ENCODE peak calls at places on chromosomes 12 and 14, in seven cellular contexts. One of them, this sample, is unnamed.

GRCh38 chr14:103243764-103244737 is 90.0 kb upstream of the EIF5 start:
- DNase-seq in ureter: no peak
- DNase-seq in amniotic stem cell: no peak
- DNase-seq in right cardiac atrium: no peak
- DNase-seq in T-helper 9 cell: no peak
- DNase-seq in HEK293T: no peak
- DNase-seq in suprapubic skin: no peak
- DNase-seq in this sample: no peak

GRCh38 chr12:100123316-100124095 is 19.2 kb downstream of the BLTP3B start:
- DNase-seq in HEK293T: no peak
- DNase-seq in ureter: no peak
- DNase-seq in suprapubic skin: no peak
- DNase-seq in amniotic stem cell: no peak
- DNase-seq in T-helper 9 cell: no peak
- DNase-seq in right cardiac atrium: no peak
- DNase-seq in this sample: no peak

GRCh38 chr12:49017764-49018281 is 753 bp downstream of the PRKAG1 start:
- DNase-seq in ureter: no peak
- DNase-seq in right cardiac atrium: no peak
- DNase-seq in suprapubic skin: no peak
- DNase-seq in HEK293T: no peak
- DNase-seq in amniotic stem cell: no peak
- DNase-seq in T-helper 9 cell: no peak
- DNase-seq in this sample: no peak

GRCh38 chr14:77141592-77142288 is at the start of gene ZDHHC22:
- DNase-seq in ureter: no peak
- DNase-seq in HEK293T: peak; percentile 49
- DNase-seq in T-helper 9 cell: no peak
- DNase-seq in suprapubic skin: no peak
- DNase-seq in amniotic stem cell: no peak
- DNase-seq in right cardiac atrium: no peak
- DNase-seq in this sample: no peak

GRCh38 chr14:101050901-101051490 is 147.5 kb upstream of the RTL1 start:
- DNase-seq in suprapubic skin: no peak
- DNase-seq in right cardiac atrium: no peak
- DNase-seq in amniotic stem cell: no peak
- DNase-seq in HEK293T: no peak
- DNase-seq in ureter: no peak
- DNase-seq in T-helper 9 cell: no peak
- DNase-seq in this sample: no peak

GRCh38 chr14:33229269-33229924 is 290.7 kb downstream of the NPAS3 start:
- DNase-seq in right cardiac atrium: no peak
- DNase-seq in amniotic stem cell: no peak
- DNase-seq in HEK293T: no peak
- DNase-seq in suprapubic skin: no peak
- DNase-seq in T-helper 9 cell: no peak
- DNase-seq in ureter: no peak
- DNase-seq in this sample: no peak

GRCh38 chr14:68268719-68269118 is 449.1 kb downstream of the RAD51B start:
- DNase-seq in HEK293T: no peak
- DNase-seq in ureter: no peak
- DNase-seq in amniotic stem cell: no peak
- DNase-seq in right cardiac atrium: no peak
- DNase-seq in T-helper 9 cell: no peak
- DNase-seq in suprapubic skin: no peak
- DNase-seq in this sample: no peak

GRCh38 chr12:119512772-119513497 is 80.6 kb upstream of the TMEM233 start:
- DNase-seq in amniotic stem cell: no peak
- DNase-seq in HEK293T: peak; percentile 19
- DNase-seq in right cardiac atrium: no peak
- DNase-seq in T-helper 9 cell: no peak
- DNase-seq in suprapubic skin: no peak
- DNase-seq in ureter: no peak
- DNase-seq in this sample: no peak

GRCh38 chr14:96917442-96917963 is 120.3 kb downstream of the VRK1 start:
- DNase-seq in amniotic stem cell: no peak
- DNase-seq in suprapubic skin: no peak
- DNase-seq in right cardiac atrium: no peak
- DNase-seq in ureter: no peak
- DNase-seq in HEK293T: no peak
- DNase-seq in T-helper 9 cell: no peak
- DNase-seq in this sample: no peak

GRCh38 chr12:101782544-101782855 is 43.2 kb upstream of the SYCP3 start:
- DNase-seq in right cardiac atrium: no peak
- DNase-seq in T-helper 9 cell: no peak
- DNase-seq in amniotic stem cell: no peak
- DNase-seq in ureter: no peak
- DNase-seq in suprapubic skin: no peak
- DNase-seq in HEK293T: no peak
- DNase-seq in this sample: no peak

GRCh38 chr12:73935817-73936216 is 601.8 kb upstream of the ATXN7L3B start:
- DNase-seq in ureter: no peak
- DNase-seq in amniotic stem cell: no peak
- DNase-seq in HEK293T: peak; percentile 10
- DNase-seq in suprapubic skin: no peak
- DNase-seq in T-helper 9 cell: no peak
- DNase-seq in right cardiac atrium: no peak
- DNase-seq in this sample: no peak

GRCh38 chr14:36070056-36071043 is 106.2 kb downstream of the PTCSC3 start:
- DNase-seq in T-helper 9 cell: no peak
- DNase-seq in ureter: peak; percentile 52
- DNase-seq in right cardiac atrium: no peak
- DNase-seq in suprapubic skin: no peak
- DNase-seq in amniotic stem cell: peak; percentile 21
- DNase-seq in HEK293T: peak; percentile 76
- DNase-seq in this sample: peak; percentile 25

GRCh38 chr12:6383572-6384498 is at the start of gene LTBR:
- DNase-seq in ureter: peak; percentile 97
- DNase-seq in right cardiac atrium: peak; percentile 99
- DNase-seq in amniotic stem cell: peak; percentile 89
- DNase-seq in HEK293T: no peak
- DNase-seq in T-helper 9 cell: no peak
- DNase-seq in suprapubic skin: peak; percentile 99
- DNase-seq in this sample: no peak

GRCh38 chr14:71139058-71139946 is 232.0 kb downstream of the PCNX1 start:
- DNase-seq in T-helper 9 cell: peak; percentile 48
- DNase-seq in ureter: peak; percentile 50
- DNase-seq in amniotic stem cell: no peak
- DNase-seq in suprapubic skin: no peak
- DNase-seq in right cardiac atrium: peak; percentile 69
- DNase-seq in HEK293T: peak; percentile 76
- DNase-seq in this sample: peak; percentile 53

GRCh38 chr14:55807059-55807499 is 227.1 kb downstream of the KTN1 start:
- DNase-seq in T-helper 9 cell: peak; percentile 66
- DNase-seq in amniotic stem cell: no peak
- DNase-seq in suprapubic skin: peak; percentile 90
- DNase-seq in ureter: peak; percentile 89
- DNase-seq in right cardiac atrium: peak; percentile 95
- DNase-seq in HEK293T: no peak
- DNase-seq in this sample: peak; percentile 52

GRCh38 chr14:53494587-53494986 is 341.5 kb upstream of the DDHD1 start:
- DNase-seq in amniotic stem cell: no peak
- DNase-seq in T-helper 9 cell: no peak
- DNase-seq in HEK293T: no peak
- DNase-seq in suprapubic skin: no peak
- DNase-seq in ureter: no peak
- DNase-seq in right cardiac atrium: no peak
- DNase-seq in this sample: no peak

GRCh38 chr12:674272-674781 is 11.1 kb upstream of the NINJ2 start:
- DNase-seq in ureter: no peak
- DNase-seq in right cardiac atrium: no peak
- DNase-seq in amniotic stem cell: no peak
- DNase-seq in suprapubic skin: no peak
- DNase-seq in HEK293T: no peak
- DNase-seq in T-helper 9 cell: peak; percentile 44
- DNase-seq in this sample: peak; percentile 83

GRCh38 chr12:58433969-58434368 is 486.3 kb downstream of the LRIG3 start:
- DNase-seq in HEK293T: no peak
- DNase-seq in T-helper 9 cell: no peak
- DNase-seq in suprapubic skin: no peak
- DNase-seq in right cardiac atrium: no peak
- DNase-seq in amniotic stem cell: no peak
- DNase-seq in ureter: no peak
- DNase-seq in this sample: no peak

GRCh38 chr12:30862486-30862885 is 64.1 kb upstream of the TSPAN11 start:
- DNase-seq in T-helper 9 cell: no peak
- DNase-seq in right cardiac atrium: peak; percentile 87
- DNase-seq in suprapubic skin: no peak
- DNase-seq in ureter: no peak
- DNase-seq in amniotic stem cell: no peak
- DNase-seq in HEK293T: no peak
- DNase-seq in this sample: no peak

GRCh38 chr12:23426328-23426727 is 523.1 kb downstream of the SOX5 start:
- DNase-seq in ureter: no peak
- DNase-seq in T-helper 9 cell: no peak
- DNase-seq in right cardiac atrium: no peak
- DNase-seq in suprapubic skin: no peak
- DNase-seq in HEK293T: no peak
- DNase-seq in amniotic stem cell: no peak
- DNase-seq in this sample: no peak

GRCh38 chr12:79691299-79692248 is 810 bp upstream of the PAWR start:
- DNase-seq in HEK293T: no peak
- DNase-seq in suprapubic skin: no peak
- DNase-seq in T-helper 9 cell: no peak
- DNase-seq in amniotic stem cell: peak; percentile 70
- DNase-seq in ureter: no peak
- DNase-seq in right cardiac atrium: no peak
- DNase-seq in this sample: no peak

GRCh38 chr12:122738561-122738960 is 7.9 kb upstream of the HCAR1 start:
- DNase-seq in right cardiac atrium: no peak
- DNase-seq in HEK293T: no peak
- DNase-seq in suprapubic skin: no peak
- DNase-seq in T-helper 9 cell: no peak
- DNase-seq in amniotic stem cell: no peak
- DNase-seq in ureter: no peak
- DNase-seq in this sample: no peak

GRCh38 chr12:108414021-108414420 is 74.9 kb upstream of the CMKLR1 start:
- DNase-seq in HEK293T: no peak
- DNase-seq in amniotic stem cell: no peak
- DNase-seq in T-helper 9 cell: no peak
- DNase-seq in ureter: no peak
- DNase-seq in suprapubic skin: no peak
- DNase-seq in right cardiac atrium: no peak
- DNase-seq in this sample: no peak

GRCh38 chr12:78951746-78952532 is 87.4 kb downstream of the SYT1 start:
- DNase-seq in amniotic stem cell: no peak
- DNase-seq in ureter: no peak
- DNase-seq in T-helper 9 cell: no peak
- DNase-seq in HEK293T: no peak
- DNase-seq in suprapubic skin: no peak
- DNase-seq in right cardiac atrium: no peak
- DNase-seq in this sample: no peak

GRCh38 chr12:84305144-84305543 is 607.5 kb downstream of the SLC6A15 start:
- DNase-seq in ureter: no peak
- DNase-seq in amniotic stem cell: no peak
- DNase-seq in T-helper 9 cell: no peak
- DNase-seq in right cardiac atrium: no peak
- DNase-seq in HEK293T: no peak
- DNase-seq in suprapubic skin: no peak
- DNase-seq in this sample: no peak

GRCh38 chr12:113473942-113474341 is 2.3 kb upstream of the LHX5 start:
- DNase-seq in HEK293T: no peak
- DNase-seq in suprapubic skin: no peak
- DNase-seq in T-helper 9 cell: no peak
- DNase-seq in ureter: no peak
- DNase-seq in right cardiac atrium: no peak
- DNase-seq in amniotic stem cell: no peak
- DNase-seq in this sample: peak; percentile 8

GRCh38 chr12:40032433-40033259 is 73.2 kb downstream of the SLC2A13 start:
- DNase-seq in ureter: no peak
- DNase-seq in HEK293T: no peak
- DNase-seq in amniotic stem cell: no peak
- DNase-seq in suprapubic skin: no peak
- DNase-seq in T-helper 9 cell: no peak
- DNase-seq in right cardiac atrium: no peak
- DNase-seq in this sample: no peak

GRCh38 chr14:51546603-51547258 is 105.0 kb upstream of the FRMD6 start:
- DNase-seq in suprapubic skin: no peak
- DNase-seq in ureter: no peak
- DNase-seq in amniotic stem cell: no peak
- DNase-seq in T-helper 9 cell: no peak
- DNase-seq in HEK293T: peak; percentile 42
- DNase-seq in right cardiac atrium: no peak
- DNase-seq in this sample: no peak